ENCODE peak calls at places on chromosomes 1 and 21, in four cellular contexts. C is IMR-90, V is GM23248, H is endothelial cell of umbilical vein. P is an unnamed sample. For H4K20me1 and H3K36me3, the result is how much of the 10 kb centered on the place peaks cover.

GRCh38 chr1:178503849-178504248 is 7.1 kb upstream of the CLEC20A start:
- DNase-seq in V (no peak), C (no peak), H (no peak), P (no peak)

GRCh38 chr1:29669488-29669871 is 433.2 kb downstream of the PTPRU start:
- DNase-seq in H (no peak), C (no peak), V (no peak), P (no peak)

GRCh38 chr1:47684964-47685762 is 247.3 kb downstream of the FOXD2 start:
- DNase-seq in H (peak), C (no peak), V (no peak), P (no peak)

GRCh38 chr1:50332941-50333594 is 90.2 kb downstream of the DMRTA2 start:
- DNase-seq in C (peak), V (peak), H (peak), P (peak)

GRCh38 chr1:114510235-114511047 is 562 bp downstream of the TRIM33 start:
- DNase-seq in H (peak), V (peak), C (peak), P (peak)

GRCh38 chr1:193179094-193179493 is 7.3 kb downstream of the B3GALT2 start:
- DNase-seq in C (no peak), H (peak), V (no peak), P (no peak)

GRCh38 chr21:40146201-40146890 is 279.1 kb downstream of the PCP4 start:
- DNase-seq in V (no peak), H (no peak), C (no peak), P (no peak)

GRCh38 chr1:107559881-107560280 is 405.1 kb downstream of the VAV3 start:
- DNase-seq in H (no peak), V (peak), C (no peak), P (no peak)

GRCh38 chr1:22096036-22096435 is 43.5 kb downstream of the CDC42 start:
- DNase-seq in C (peak), H (no peak), V (no peak), P (no peak)

GRCh38 chr1:225880636-225881035 is 1.5 kb downstream of the TMEM63A start:
- DNase-seq in V (no peak), H (no peak), C (no peak), P (no peak)
- H4K20me1 ChIP-seq in V (under half), H (under half), C (under half), P (under half)

GRCh38 chr1:224931605-224932004 is 2.1 kb downstream of the DNAH14 start:
- DNase-seq in C (no peak), H (no peak), V (no peak), P (no peak)

GRCh38 chr1:224928906-224929305 is 569 bp upstream of the DNAH14 start:
- DNase-seq in H (no peak), C (no peak), V (no peak), P (no peak)

GRCh38 chr1:224932607-224933249 is 3.3 kb downstream of the DNAH14 start:
- DNase-seq in V (no peak), H (no peak), C (no peak), P (no peak)

GRCh38 chr1:224933584-224933983 is 4.1 kb downstream of the DNAH14 start:
- DNase-seq in C (no peak), V (no peak), H (no peak), P (no peak)

GRCh38 chr1:224929335-224930237 is at the start of gene DNAH14:
- DNase-seq in C (peak), V (peak), H (peak), P (peak)
- H3K27ac ChIP-seq in C (peak), V (peak), H (peak), P (peak)

GRCh38 chr1:226164154-226164553 is 22.4 kb downstream of the ACBD3 start:
- DNase-seq in C (no peak), H (no peak), V (no peak), P (no peak)
- H3K36me3 ChIP-seq in C (under half), H (under half), V (half or more), P (under half)

GRCh38 chr1:43678940-43679339 is 28.4 kb upstream of the ST3GAL3 start:
- DNase-seq in H (no peak), V (no peak), C (no peak), P (no peak)
- H4K20me1 ChIP-seq in H (under half), V (under half), C (under half), P (under half)

P was measured in MM.1S.